ENCODE peak calls at places on chromosomes 4 and X, in five cellular contexts. I, U, T, Y and S are unnamed samples.

GRCh38 chr4:8681391-8681790 is 88.8 kb downstream of the CPZ start:
- DNase-seq in I (no peak), U (no peak), T (no peak), Y (no peak), S (no peak)

GRCh38 chrX:78314561-78314960 is 12.8 kb downstream of the CYSLTR1 start:
- DNase-seq in I (peak), U (no peak), T (no peak), Y (no peak), S (no peak)

GRCh38 chrX:154368630-154369452 is 5.6 kb downstream of the FLNA start:
- DNase-seq in I (peak), U (peak), T (peak), Y (peak), S (peak)

GRCh38 chr4:46270986-46271596 is 118.8 kb downstream of the GABRA2 start:
- DNase-seq in I (no peak), U (peak), T (peak), Y (no peak), S (no peak)

GRCh38 chrX:67543818-67544217 is at the start of gene AR:
- DNase-seq in I (no peak), U (no peak), T (peak), Y (peak), S (no peak)

GRCh38 chr4:151218343-151218742 is 58.6 kb upstream of the PRSS48 start:
- DNase-seq in I (no peak), U (no peak), T (no peak), Y (no peak), S (no peak)

GRCh38 chrX:22078117-22078516 is 46.0 kb downstream of the PHEX start:
- DNase-seq in I (no peak), U (no peak), T (peak), Y (no peak), S (no peak)

GRCh38 chr4:101989551-101989950 is 199.0 kb downstream of the BANK1 start:
- DNase-seq in I (no peak), U (no peak), T (no peak), Y (no peak), S (no peak)

GRCh38 chrX:24204958-24205357 is 55.4 kb downstream of the ZFX start:
- DNase-seq in I (no peak), U (no peak), T (no peak), Y (no peak), S (no peak)

GRCh38 chr4:106109929-106110328 is 206.1 kb downstream of the TBCK start:
- DNase-seq in I (no peak), U (no peak), T (no peak), Y (no peak), S (no peak)

GRCh38 chrX:148811236-148811635 is 310.8 kb downstream of the AFF2 start:
- DNase-seq in I (no peak), U (no peak), T (peak), Y (no peak), S (no peak)

GRCh38 chr4:37646237-37646636 is 39.9 kb downstream of the RELL1 start:
- DNase-seq in I (no peak), U (no peak), T (no peak), Y (no peak), S (no peak)

GRCh38 chr4:2271279-2272025 is 9.5 kb upstream of the MXD4 start:
- DNase-seq in I (no peak), U (no peak), T (no peak), Y (peak), S (no peak)

GRCh38 chr4:142419712-142420111 is 426.4 kb downstream of the INPP4B start:
- DNase-seq in I (no peak), U (no peak), T (no peak), Y (no peak), S (no peak)

GRCh38 chrX:16587776-16588175 is 62.2 kb upstream of the S100G start:
- DNase-seq in I (no peak), U (no peak), T (peak), Y (no peak), S (no peak)

GRCh38 chr4:52799813-52800212 is 48.6 kb upstream of the ERVMER34-1 start:
- DNase-seq in I (no peak), U (no peak), T (no peak), Y (no peak), S (no peak)

GRCh38 chrX:37781808-37782207 is 1.9 kb downstream of the CYBB start:
- DNase-seq in I (no peak), U (no peak), T (no peak), Y (no peak), S (peak)

GRCh38 chr4:73311428-73311827 is 52.8 kb upstream of the ANKRD17 start:
- DNase-seq in I (no peak), U (no peak), T (peak), Y (no peak), S (no peak)

GRCh38 chr4:56961107-56961500 is 16.3 kb downstream of the NOA1 start:
- DNase-seq in I (no peak), U (no peak), T (no peak), Y (no peak), S (no peak)

GRCh38 chr4:85489273-85489672 is 14.3 kb downstream of the ARHGAP24 start:
- DNase-seq in I (no peak), U (no peak), T (peak), Y (no peak), S (no peak)

GRCh38 chr4:6561173-6561516 is 13.8 kb upstream of the MAN2B2 start:
- DNase-seq in I (no peak), U (no peak), T (peak), Y (no peak), S (no peak)

GRCh38 chr4:48139688-48140087 is 5.6 kb upstream of the TXK start:
- DNase-seq in I (peak), U (no peak), T (peak), Y (no peak), S (no peak)

GRCh38 chr4:4284827-4285618 is 4.9 kb downstream of the LYAR start:
- DNase-seq in I (no peak), U (no peak), T (peak), Y (no peak), S (no peak)

GRCh38 chrX:3815896-3816664 is 102.6 kb upstream of the PRKX start:
- DNase-seq in I (peak), U (no peak), T (peak), Y (peak), S (no peak)

GRCh38 chr4:93183589-93183988 is 645.0 kb upstream of the ATOH1 start:
- DNase-seq in I (no peak), U (no peak), T (no peak), Y (no peak), S (no peak)

GRCh38 chr4:68360570-68360969 is 10.7 kb upstream of the YTHDC1 start:
- DNase-seq in I (no peak), U (no peak), T (no peak), Y (no peak), S (no peak)

GRCh38 chr4:83771113-83771705 is 235.3 kb downstream of the GPAT3 start:
- DNase-seq in I (peak), U (no peak), T (peak), Y (no peak), S (no peak)

GRCh38 chrX:56268888-56269287 is 36.7 kb downstream of the KLF8 start:
- DNase-seq in I (no peak), U (no peak), T (no peak), Y (no peak), S (no peak)

GRCh38 chrX:91039777-91040176 is 394.9 kb upstream of the PABPC5 start:
- DNase-seq in I (no peak), U (no peak), T (no peak), Y (no peak), S (no peak)

GRCh38 chrX:110847334-110847733 is 51.7 kb upstream of the CHRDL1 start:
- DNase-seq in I (no peak), U (peak), T (peak), Y (no peak), S (no peak)

DNA sequence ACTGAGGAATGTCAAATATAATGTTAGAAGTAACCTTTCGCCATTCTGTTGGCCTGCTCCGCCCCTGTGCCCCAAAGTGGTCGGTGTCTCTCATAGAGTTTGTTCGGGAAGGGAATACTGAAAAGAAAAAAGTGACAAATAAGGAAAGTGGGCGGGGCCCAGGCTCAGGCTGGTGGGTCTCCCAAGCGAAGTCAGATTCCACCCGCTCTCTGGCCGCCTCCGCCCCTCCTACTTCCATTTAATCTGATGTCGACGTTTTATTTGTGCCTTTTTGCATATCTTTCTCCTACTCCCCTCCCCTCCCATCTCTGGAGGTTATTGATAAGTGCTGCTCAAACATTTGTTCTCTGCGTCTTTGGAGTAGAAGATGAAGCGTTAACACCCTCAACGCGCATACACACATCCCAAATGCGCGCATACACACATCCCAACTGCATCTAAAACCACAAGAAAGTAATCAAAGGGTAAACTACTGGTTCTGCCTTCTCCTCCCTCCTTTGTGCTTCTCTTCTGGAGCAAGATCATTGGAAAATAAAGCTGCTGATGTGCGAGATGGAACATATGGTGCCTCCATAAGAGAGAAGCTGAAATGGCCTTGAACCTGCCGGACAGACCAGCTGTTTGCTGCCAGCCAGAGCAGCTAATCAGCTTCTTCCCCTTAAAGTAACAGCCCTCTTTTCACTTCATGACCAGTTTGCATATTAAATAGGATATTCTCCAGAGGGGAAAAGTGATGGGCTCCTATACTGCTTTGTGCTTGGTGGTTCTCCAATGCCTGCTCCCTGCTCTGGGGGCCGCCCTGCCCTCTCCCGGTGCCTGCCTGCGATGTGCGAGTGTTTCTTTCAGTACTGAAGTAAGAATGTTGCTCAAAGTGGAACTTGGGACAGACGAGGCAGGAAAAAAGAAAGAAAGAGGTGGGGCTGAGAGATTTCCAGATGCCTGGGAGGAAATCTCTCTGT is 3.1 kb downstream of the MAMLD1 start:
- DNase-seq in I (peak), U (no peak), T (peak), Y (no peak), S (no peak)
- TF ChIP-seq CTCF in I (no peak), U (no peak), T (peak), Y (no peak), S (no peak)

GRCh38 chrX:39438603-39439602 is 637.6 kb downstream of the MID1IP1 start:
- DNase-seq in I (no peak), U (no peak), T (no peak), Y (no peak), S (no peak)
- TF ChIP-seq CTCF in I (no peak), U (no peak), T (peak), Y (no peak), S (no peak)

DNA sequence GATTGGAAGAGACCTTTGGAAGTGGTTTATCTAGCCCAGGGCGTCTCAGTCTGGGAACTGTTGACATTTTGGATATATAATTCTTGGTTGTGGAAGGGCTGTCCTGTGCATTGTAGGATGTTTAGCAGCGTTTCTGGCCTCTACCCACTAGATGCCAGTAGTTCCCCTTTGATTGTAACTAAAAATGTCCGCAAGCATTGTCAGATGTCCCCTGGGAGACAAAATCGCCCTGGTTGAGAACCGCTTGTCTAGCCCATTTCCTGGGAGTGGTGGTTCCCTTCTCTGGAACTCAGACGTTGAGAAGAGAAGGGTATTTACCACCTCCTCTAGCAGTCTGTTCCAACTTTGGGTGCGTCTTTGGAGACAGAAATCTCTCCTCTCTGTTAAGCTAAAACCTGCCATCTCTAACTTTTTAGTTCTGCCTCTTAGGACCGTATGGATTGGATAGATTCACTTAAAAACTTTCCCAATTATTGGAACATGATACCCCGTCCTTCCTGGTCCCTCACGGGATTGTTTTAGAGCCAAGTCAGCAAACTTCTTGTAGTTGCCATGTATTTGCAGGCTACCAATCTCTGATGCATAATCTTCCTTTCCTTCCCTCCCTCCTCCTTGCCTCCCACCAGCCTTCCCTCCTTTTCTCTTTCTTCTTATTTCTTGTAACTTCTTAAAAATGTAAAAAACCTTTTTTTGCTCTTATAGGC is 13.9 kb downstream of the TMEM165 start:
- DNase-seq in I (no peak), U (no peak), T (peak), Y (no peak), S (no peak)
- TF ChIP-seq CTCF in I (no peak), U (peak), T (peak), Y (no peak), S (no peak)

GRCh38 chrX:128517691-128518090 is 465.5 kb upstream of the ACTRT1 start:
- DNase-seq in I (no peak), U (no peak), T (no peak), Y (no peak), S (no peak)

DNA sequence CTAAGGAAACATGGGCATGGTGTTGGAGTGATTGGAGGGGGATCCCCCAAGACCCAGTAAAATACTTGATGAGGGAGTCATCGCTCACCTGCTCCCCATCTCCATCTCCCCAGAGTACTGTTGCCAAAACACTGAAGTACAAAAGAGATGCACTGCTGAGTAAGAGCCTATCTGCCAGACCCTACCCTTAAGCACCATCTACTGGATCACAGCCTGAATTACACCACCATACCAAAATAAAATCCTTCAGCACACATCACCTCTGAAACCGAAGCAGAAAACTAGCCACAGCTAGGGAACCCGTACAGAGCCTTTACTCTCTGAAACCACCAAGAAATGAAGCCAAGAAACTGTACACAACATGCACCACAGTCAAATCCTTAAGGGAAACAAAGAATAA is 466.3 kb upstream of the ACTRT1 start:
- DNase-seq in I (no peak), U (no peak), T (no peak), Y (no peak), S (no peak)
- TF ChIP-seq CTCF in I (no peak), U (peak), T (no peak), Y (no peak), S (no peak)

DNA sequence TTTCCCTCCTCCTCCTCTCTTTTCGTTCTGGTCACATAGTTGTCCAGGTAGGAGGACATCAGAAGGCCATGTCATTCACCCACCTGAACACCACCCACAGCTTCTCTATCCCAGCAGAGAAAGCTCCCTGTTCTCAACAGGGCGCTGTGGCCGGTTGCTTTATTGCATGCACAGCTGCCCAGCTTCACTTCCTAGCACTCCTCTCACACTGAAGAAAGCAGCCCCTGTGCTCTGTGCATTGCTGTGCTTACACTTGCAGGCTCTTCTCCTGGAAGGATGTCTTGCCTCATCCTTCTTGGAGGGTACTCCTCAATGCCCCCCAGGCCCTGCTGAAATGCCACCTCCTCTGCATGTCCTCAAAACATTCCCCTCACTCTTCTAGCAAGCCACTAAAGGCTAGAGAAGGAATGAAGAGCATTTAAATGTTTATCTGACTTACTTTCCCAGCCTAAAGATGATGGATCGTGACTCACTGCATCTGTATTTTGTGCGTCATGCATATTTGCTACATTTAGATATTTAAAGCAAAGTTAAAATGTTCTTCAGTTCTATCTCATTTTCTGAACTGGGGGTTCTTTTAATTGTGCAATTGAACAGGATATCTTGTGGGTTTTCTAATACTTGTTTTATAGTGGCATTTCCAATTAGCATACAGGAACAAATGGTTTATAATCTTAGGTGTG is 186.4 kb upstream of the PUDP start:
- DNase-seq in I (no peak), U (no peak), T (peak), Y (no peak), S (no peak)
- TF ChIP-seq CTCF in I (no peak), U (no peak), T (no peak), Y (no peak), S (no peak)